ENCODE peak calls at places on chromosomes 4 and X, in seven cellular contexts. X is transverse colon; U is stimulated activated CD4-positive, alpha-beta T cell treated with anti-CD3 and anti-CD28 coated beads, Interleukin-2, amount 100 ng/mL, for 48 hours; T is esophagus squamous epithelium; L is Calu3; A is GM19239; V is CD4-positive, CD25-positive, alpha-beta regulatory T cell. S is an unnamed sample.
A peak's percentile ranks its signal among the peaks of the same experiment; 100 is the strongest.

GRCh38 chrX:69287025-69287540 is 121.8 kb upstream of the PJA1 start:
- DNase-seq in U (no peak), X (no peak), L (no peak), V (no peak), T (no peak), A (no peak), S (no peak)

GRCh38 chr4:53935780-53936179 is 128.6 kb downstream of the CHIC2 start:
- DNase-seq in T (no peak), U (no peak), X (no peak), L (no peak), V (no peak), A (no peak), S (no peak)

GRCh38 chrX:41734530-41734929 is 10.5 kb downstream of the GPR82 start:
- DNase-seq in A (no peak), V (no peak), U (no peak), T (no peak), L (peak; percentile 4), X (no peak), S (no peak)

GRCh38 chr4:152328595-152328994 is 207.3 kb downstream of the FBXW7 start:
- DNase-seq in A (no peak), V (no peak), X (no peak), U (no peak), T (no peak), L (no peak), S (no peak)

GRCh38 chr4:138178566-138178965 is 63.6 kb downstream of the SLC7A11 start:
- DNase-seq in U (no peak), V (no peak), X (no peak), A (no peak), L (no peak), T (no peak), S (no peak)

GRCh38 chrX:52585892-52586291 is 68.8 kb downstream of the SSX7 start:
- DNase-seq in V (no peak), T (no peak), A (no peak), X (no peak), U (no peak), L (no peak), S (no peak)

GRCh38 chrX:24410514-24411189 is 50.2 kb downstream of the SUPT20HL1 start:
- DNase-seq in X (no peak), L (no peak), A (no peak), T (no peak), V (no peak), U (no peak), S (no peak)

GRCh38 chr4:138959421-138959820 is 56.2 kb upstream of the NOCT start:
- DNase-seq in A (no peak), V (no peak), T (no peak), L (no peak), U (no peak), X (no peak), S (no peak)

GRCh38 chr4:149784018-149784417 is 31.6 kb downstream of the IQCM start:
- DNase-seq in T (no peak), X (no peak), V (no peak), L (no peak), U (no peak), A (no peak), S (no peak)

GRCh38 chr4:39043697-39044363 is 11.6 kb upstream of the TMEM156 start:
- DNase-seq in T (no peak), L (no peak), U (no peak), V (no peak), A (no peak), X (no peak), S (no peak)

GRCh38 chr4:20318011-20318898 is 66.5 kb downstream of the SLIT2 start:
- DNase-seq in A (no peak), V (no peak), L (no peak), U (no peak), X (no peak), T (no peak), S (no peak)

GRCh38 chr4:157564771-157565170 is 344.2 kb downstream of the GRIA2 start:
- DNase-seq in L (no peak), X (no peak), V (no peak), A (no peak), T (no peak), U (no peak), S (no peak)

GRCh38 chrX:11435568-11435967 is 142.4 kb downstream of the AMELX start:
- DNase-seq in A (no peak), U (no peak), V (no peak), X (no peak), T (no peak), L (no peak), S (no peak)

GRCh38 chr4:156898373-156899117 is 73.1 kb downstream of the PDGFC start:
- DNase-seq in L (no peak), T (no peak), A (no peak), X (no peak), V (no peak), U (no peak), S (no peak)

GRCh38 chr4:2958446-2958845 is 4.8 kb downstream of the NOP14 start:
- DNase-seq in T (no peak), U (no peak), A (no peak), X (no peak), L (no peak), V (no peak), S (no peak)

GRCh38 chrX:138128025-138128671 is 562.2 kb downstream of the ZIC3 start:
- DNase-seq in U (no peak), A (no peak), V (no peak), L (peak; percentile 7), T (no peak), X (no peak), S (no peak)

GRCh38 chr4:3523628-3524221 is 8.5 kb downstream of the LRPAP1 start:
- DNase-seq in L (no peak), A (no peak), V (no peak), U (no peak), X (no peak), T (no peak), S (no peak)

GRCh38 chr4:167475951-167476350 is 241.7 kb upstream of the SPOCK3 start:
- DNase-seq in V (no peak), X (no peak), U (no peak), L (no peak), A (no peak), T (no peak), S (no peak)

GRCh38 chr4:125011646-125012045 is 299.1 kb upstream of the ANKRD50 start:
- DNase-seq in U (no peak), A (no peak), T (no peak), X (no peak), L (no peak), V (no peak), S (no peak)

GRCh38 chr4:56861365-56861764 is 39.9 kb upstream of the SPINK2 start:
- DNase-seq in A (no peak), T (no peak), X (no peak), L (no peak), V (no peak), U (no peak), S (no peak)

GRCh38 chr4:19187104-19187503 is 1064.6 kb upstream of the SLIT2 start:
- DNase-seq in T (no peak), V (no peak), X (no peak), U (no peak), A (no peak), L (no peak), S (no peak)

GRCh38 chr4:30920043-30920442 is 199.9 kb downstream of the PCDH7 start:
- DNase-seq in X (no peak), A (no peak), U (no peak), V (no peak), T (no peak), L (no peak), S (no peak)

GRCh38 chr4:5922556-5922955 is 29.7 kb upstream of the CRMP1 start:
- DNase-seq in X (no peak), U (no peak), T (no peak), V (no peak), A (no peak), L (no peak), S (no peak)

GRCh38 chr4:16122784-16123183 is 39.0 kb upstream of the PROM1 start:
- DNase-seq in U (no peak), X (no peak), A (no peak), L (no peak), T (no peak), V (no peak), S (no peak)

GRCh38 chrX:953879-954482 is 258.5 kb downstream of the CRLF2 start:
- DNase-seq in A (no peak), V (no peak), U (no peak), L (no peak), X (no peak), T (no peak), S (no peak)

GRCh38 chrX:10855845-10856244 is 235.5 kb upstream of the MID1 start:
- DNase-seq in T (no peak), L (no peak), V (no peak), U (no peak), X (no peak), A (no peak), S (no peak)

GRCh38 chrX:9842541-9842940 is 56.3 kb downstream of the SHROOM2 start:
- DNase-seq in V (no peak), U (no peak), L (no peak), X (peak; percentile 45), A (no peak), T (no peak), S (no peak)

S was measured in memory B cell.